ENCODE peak calls at places on chromosomes 16 and 17, in eight cellular contexts. One of them, this sample, is unnamed.
A peak's percentile ranks its signal among the peaks of the same experiment; 100 is the strongest.

GRCh38 chr16:68574479-68574878 is 35.4 kb downstream of the ZFP90 start:
- DNase-seq in neural progenitor cell: no peak
- DNase-seq in naive thymus-derived CD4-positive, alpha-beta T cell: no peak
- DNase-seq in stomach: no peak
- DNase-seq in GM23248: no peak
- DNase-seq in tibial nerve: no peak
- DNase-seq in CD8-positive, alpha-beta memory T cell: no peak
- DNase-seq in pancreas: no peak
- DNase-seq in this sample: no peak

GRCh38 chr16:49833055-49833454 is 22.9 kb downstream of the ZNF423 start:
- DNase-seq in neural progenitor cell: no peak
- DNase-seq in naive thymus-derived CD4-positive, alpha-beta T cell: no peak
- DNase-seq in stomach: no peak
- DNase-seq in GM23248: peak; percentile 6
- DNase-seq in tibial nerve: peak; percentile 67
- DNase-seq in CD8-positive, alpha-beta memory T cell: no peak
- DNase-seq in pancreas: no peak
- DNase-seq in this sample: no peak

GRCh38 chr17:11693284-11693683 is 95.0 kb downstream of the DNAH9 start:
- DNase-seq in neural progenitor cell: no peak
- DNase-seq in naive thymus-derived CD4-positive, alpha-beta T cell: no peak
- DNase-seq in stomach: no peak
- DNase-seq in GM23248: no peak
- DNase-seq in tibial nerve: no peak
- DNase-seq in CD8-positive, alpha-beta memory T cell: no peak
- DNase-seq in pancreas: no peak
- DNase-seq in this sample: no peak

GRCh38 chr17:67266496-67266895 is 21.5 kb upstream of the HELZ start:
- DNase-seq in neural progenitor cell: no peak
- DNase-seq in naive thymus-derived CD4-positive, alpha-beta T cell: no peak
- DNase-seq in stomach: no peak
- DNase-seq in GM23248: no peak
- DNase-seq in tibial nerve: no peak
- DNase-seq in CD8-positive, alpha-beta memory T cell: no peak
- DNase-seq in pancreas: peak; percentile 8
- DNase-seq in this sample: peak; percentile 15

GRCh38 chr16:88764913-88765349 is 20.1 kb downstream of the PIEZO1 start:
- DNase-seq in neural progenitor cell: no peak
- DNase-seq in naive thymus-derived CD4-positive, alpha-beta T cell: no peak
- DNase-seq in stomach: no peak
- DNase-seq in GM23248: peak; percentile 36
- DNase-seq in tibial nerve: no peak
- DNase-seq in CD8-positive, alpha-beta memory T cell: no peak
- DNase-seq in pancreas: no peak
- DNase-seq in this sample: peak; percentile 90

GRCh38 chr16:17155936-17156335 is 314.8 kb downstream of the XYLT1 start:
- DNase-seq in neural progenitor cell: no peak
- DNase-seq in naive thymus-derived CD4-positive, alpha-beta T cell: no peak
- DNase-seq in stomach: no peak
- DNase-seq in GM23248: no peak
- DNase-seq in tibial nerve: no peak
- DNase-seq in CD8-positive, alpha-beta memory T cell: no peak
- DNase-seq in pancreas: no peak
- DNase-seq in this sample: no peak

GRCh38 chr16:71499775-71500364 is 10.7 kb upstream of the ZNF19 start:
- DNase-seq in neural progenitor cell: peak; percentile 72
- DNase-seq in naive thymus-derived CD4-positive, alpha-beta T cell: peak; percentile 24
- DNase-seq in stomach: no peak
- DNase-seq in GM23248: peak; percentile 71
- DNase-seq in tibial nerve: peak; percentile 53
- DNase-seq in CD8-positive, alpha-beta memory T cell: no peak
- DNase-seq in pancreas: no peak
- DNase-seq in this sample: no peak

GRCh38 chr17:77302682-77303081 is 161.9 kb downstream of the SEC14L1 start:
- DNase-seq in neural progenitor cell: no peak
- DNase-seq in naive thymus-derived CD4-positive, alpha-beta T cell: no peak
- DNase-seq in stomach: no peak
- DNase-seq in GM23248: no peak
- DNase-seq in tibial nerve: no peak
- DNase-seq in CD8-positive, alpha-beta memory T cell: no peak
- DNase-seq in pancreas: no peak
- DNase-seq in this sample: no peak

GRCh38 chr17:19755392-19755791 is 7.3 kb upstream of the ALDH3A1 start:
- DNase-seq in neural progenitor cell: no peak
- DNase-seq in naive thymus-derived CD4-positive, alpha-beta T cell: no peak
- DNase-seq in stomach: no peak
- DNase-seq in GM23248: no peak
- DNase-seq in tibial nerve: no peak
- DNase-seq in CD8-positive, alpha-beta memory T cell: no peak
- DNase-seq in pancreas: peak; percentile 37
- DNase-seq in this sample: no peak

GRCh38 chr16:9302102-9302501 is 210.7 kb downstream of the HAPSTR1 start:
- DNase-seq in neural progenitor cell: no peak
- DNase-seq in naive thymus-derived CD4-positive, alpha-beta T cell: no peak
- DNase-seq in stomach: no peak
- DNase-seq in GM23248: no peak
- DNase-seq in tibial nerve: no peak
- DNase-seq in CD8-positive, alpha-beta memory T cell: no peak
- DNase-seq in pancreas: peak; percentile 80
- DNase-seq in this sample: no peak

GRCh38 chr17:34756670-34757021 is 177.3 kb downstream of the TMEM132E start:
- DNase-seq in neural progenitor cell: no peak
- DNase-seq in naive thymus-derived CD4-positive, alpha-beta T cell: no peak
- DNase-seq in stomach: no peak
- DNase-seq in GM23248: peak; percentile 55
- DNase-seq in tibial nerve: no peak
- DNase-seq in CD8-positive, alpha-beta memory T cell: no peak
- DNase-seq in pancreas: no peak
- DNase-seq in this sample: no peak

GRCh38 chr17:2710075-2710803 is 1.3 kb downstream of the CLUH start:
- DNase-seq in neural progenitor cell: no peak
- DNase-seq in naive thymus-derived CD4-positive, alpha-beta T cell: no peak
- DNase-seq in stomach: no peak
- DNase-seq in GM23248: peak; percentile 47
- DNase-seq in tibial nerve: no peak
- DNase-seq in CD8-positive, alpha-beta memory T cell: no peak
- DNase-seq in pancreas: no peak
- DNase-seq in this sample: peak; percentile 57

GRCh38 chr16:4380131-4381063 is 8.7 kb downstream of the VASN start:
- DNase-seq in neural progenitor cell: no peak
- DNase-seq in naive thymus-derived CD4-positive, alpha-beta T cell: no peak
- DNase-seq in stomach: no peak
- DNase-seq in GM23248: peak; percentile 73
- DNase-seq in tibial nerve: no peak
- DNase-seq in CD8-positive, alpha-beta memory T cell: no peak
- DNase-seq in pancreas: no peak
- DNase-seq in this sample: no peak

GRCh38 chr16:4377573-4378146 is 6.0 kb downstream of the VASN start:
- DNase-seq in neural progenitor cell: peak; percentile 40
- DNase-seq in naive thymus-derived CD4-positive, alpha-beta T cell: no peak
- DNase-seq in stomach: peak; percentile 53
- DNase-seq in GM23248: peak; percentile 70
- DNase-seq in tibial nerve: no peak
- DNase-seq in CD8-positive, alpha-beta memory T cell: no peak
- DNase-seq in pancreas: no peak
- DNase-seq in this sample: no peak

GRCh38 chr16:4376820-4377572 is 5.3 kb downstream of the VASN start:
- DNase-seq in neural progenitor cell: no peak
- DNase-seq in naive thymus-derived CD4-positive, alpha-beta T cell: no peak
- DNase-seq in stomach: no peak
- DNase-seq in GM23248: no peak
- DNase-seq in tibial nerve: no peak
- DNase-seq in CD8-positive, alpha-beta memory T cell: no peak
- DNase-seq in pancreas: no peak
- DNase-seq in this sample: no peak

GRCh38 chr16:4378202-4378666 is 6.6 kb downstream of the VASN start:
- DNase-seq in neural progenitor cell: no peak
- DNase-seq in naive thymus-derived CD4-positive, alpha-beta T cell: no peak
- DNase-seq in stomach: no peak
- DNase-seq in GM23248: peak; percentile 88
- DNase-seq in tibial nerve: no peak
- DNase-seq in CD8-positive, alpha-beta memory T cell: no peak
- DNase-seq in pancreas: no peak
- DNase-seq in this sample: no peak

DNA sequence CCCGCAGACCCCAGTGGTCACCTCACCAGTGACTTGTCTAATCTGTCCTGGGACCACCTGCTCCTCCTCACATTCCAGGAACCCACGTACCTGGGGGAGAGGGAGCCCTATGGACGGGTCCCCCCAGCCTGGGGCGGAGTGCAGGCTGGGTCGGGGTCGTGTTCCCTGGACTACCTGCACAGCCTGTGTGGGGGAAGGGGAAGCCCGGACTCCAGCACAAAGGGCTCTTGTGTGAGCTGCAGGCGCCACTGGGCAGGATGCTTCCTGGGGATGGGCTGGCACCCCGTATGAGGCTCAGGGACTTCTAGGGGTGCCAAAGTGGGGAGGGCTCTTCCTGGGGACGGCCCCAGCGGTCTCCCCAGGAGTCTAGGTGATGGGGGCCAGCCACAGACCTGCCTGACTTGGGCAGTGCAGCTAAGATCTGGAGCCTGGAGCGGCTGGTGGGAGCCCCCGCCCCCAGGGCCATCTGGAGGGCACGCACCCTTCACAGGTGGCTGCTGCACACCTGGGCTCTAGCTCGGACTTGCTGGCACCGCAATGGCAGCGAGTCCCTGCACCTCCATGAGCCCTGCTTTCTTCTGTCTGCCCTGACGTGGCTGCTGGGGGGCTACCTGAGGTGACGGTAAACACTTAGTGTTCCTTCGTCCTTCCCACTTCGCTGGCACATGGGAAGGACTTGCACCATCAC is 7.5 kb downstream of the VASN start:
- DNase-seq in neural progenitor cell: no peak
- DNase-seq in naive thymus-derived CD4-positive, alpha-beta T cell: no peak
- DNase-seq in stomach: no peak
- DNase-seq in GM23248: no peak
- DNase-seq in tibial nerve: no peak
- DNase-seq in CD8-positive, alpha-beta memory T cell: no peak
- DNase-seq in pancreas: no peak
- DNase-seq in this sample: no peak
- H3K4me1 ChIP-seq in neural progenitor cell: peaks cover 31% of the 10 kb centered on the region
- H3K4me1 ChIP-seq in naive thymus-derived CD4-positive, alpha-beta T cell: no peaks in the 10 kb centered on the region
- H3K4me1 ChIP-seq in stomach: peaks cover 58% of the 10 kb centered on the region
- H3K4me1 ChIP-seq in GM23248: peaks cover 72% of the 10 kb centered on the region
- H3K4me1 ChIP-seq in tibial nerve: no peaks in the 10 kb centered on the region
- H3K4me1 ChIP-seq in CD8-positive, alpha-beta memory T cell: no peaks in the 10 kb centered on the region
- H3K4me1 ChIP-seq in pancreas: no peaks in the 10 kb centered on the region
- H3K4me1 ChIP-seq in this sample: peaks cover 39% of the 10 kb centered on the region

GRCh38 chr17:78735832-78736525 is 46.1 kb downstream of the CYTH1 start:
- DNase-seq in neural progenitor cell: no peak
- DNase-seq in naive thymus-derived CD4-positive, alpha-beta T cell: no peak
- DNase-seq in stomach: no peak
- DNase-seq in GM23248: peak; percentile 47
- DNase-seq in tibial nerve: no peak
- DNase-seq in CD8-positive, alpha-beta memory T cell: no peak
- DNase-seq in pancreas: no peak
- DNase-seq in this sample: no peak
- H3K4me1 ChIP-seq in neural progenitor cell: peaks cover 11% of the 10 kb centered on the region
- H3K4me1 ChIP-seq in naive thymus-derived CD4-positive, alpha-beta T cell: peaks cover 76% of the 10 kb centered on the region
- H3K4me1 ChIP-seq in stomach: peaks cover 36% of the 10 kb centered on the region
- H3K4me1 ChIP-seq in GM23248: peaks cover 31% of the 10 kb centered on the region
- H3K4me1 ChIP-seq in tibial nerve: no peaks in the 10 kb centered on the region
- H3K4me1 ChIP-seq in CD8-positive, alpha-beta memory T cell: peaks cover 91% of the 10 kb centered on the region
- H3K4me1 ChIP-seq in pancreas: no peaks in the 10 kb centered on the region
- H3K4me1 ChIP-seq in this sample: peaks cover 50% of the 10 kb centered on the region

GRCh38 chr17:4345569-4345968 is 20.9 kb downstream of the UBE2G1 start:
- DNase-seq in neural progenitor cell: no peak
- DNase-seq in naive thymus-derived CD4-positive, alpha-beta T cell: no peak
- DNase-seq in stomach: no peak
- DNase-seq in GM23248: no peak
- DNase-seq in tibial nerve: no peak
- DNase-seq in CD8-positive, alpha-beta memory T cell: no peak
- DNase-seq in pancreas: no peak
- DNase-seq in this sample: no peak

GRCh38 chr17:4340914-4341615 is 25.4 kb downstream of the UBE2G1 start:
- DNase-seq in neural progenitor cell: no peak
- DNase-seq in naive thymus-derived CD4-positive, alpha-beta T cell: no peak
- DNase-seq in stomach: no peak
- DNase-seq in GM23248: peak; percentile 78
- DNase-seq in tibial nerve: no peak
- DNase-seq in CD8-positive, alpha-beta memory T cell: no peak
- DNase-seq in pancreas: no peak
- DNase-seq in this sample: no peak

GRCh38 chr17:4344926-4345325 is 21.5 kb downstream of the UBE2G1 start:
- DNase-seq in neural progenitor cell: no peak
- DNase-seq in naive thymus-derived CD4-positive, alpha-beta T cell: no peak
- DNase-seq in stomach: no peak
- DNase-seq in GM23248: no peak
- DNase-seq in tibial nerve: no peak
- DNase-seq in CD8-positive, alpha-beta memory T cell: no peak
- DNase-seq in pancreas: no peak
- DNase-seq in this sample: no peak

GRCh38 chr17:4342535-4342934 is 23.9 kb downstream of the UBE2G1 start:
- DNase-seq in neural progenitor cell: no peak
- DNase-seq in naive thymus-derived CD4-positive, alpha-beta T cell: no peak
- DNase-seq in stomach: no peak
- DNase-seq in GM23248: no peak
- DNase-seq in tibial nerve: no peak
- DNase-seq in CD8-positive, alpha-beta memory T cell: no peak
- DNase-seq in pancreas: no peak
- DNase-seq in this sample: no peak

GRCh38 chr17:4341616-4341977 is 24.9 kb downstream of the UBE2G1 start:
- DNase-seq in neural progenitor cell: no peak
- DNase-seq in naive thymus-derived CD4-positive, alpha-beta T cell: no peak
- DNase-seq in stomach: no peak
- DNase-seq in GM23248: no peak
- DNase-seq in tibial nerve: no peak
- DNase-seq in CD8-positive, alpha-beta memory T cell: no peak
- DNase-seq in pancreas: no peak
- DNase-seq in this sample: no peak
- H3K4me1 ChIP-seq in neural progenitor cell: peaks cover 12% of the 10 kb centered on the region
- H3K4me1 ChIP-seq in naive thymus-derived CD4-positive, alpha-beta T cell: no peaks in the 10 kb centered on the region
- H3K4me1 ChIP-seq in stomach: peaks cover 23% of the 10 kb centered on the region
- H3K4me1 ChIP-seq in GM23248: peaks cover 30% of the 10 kb centered on the region
- H3K4me1 ChIP-seq in tibial nerve: no peaks in the 10 kb centered on the region
- H3K4me1 ChIP-seq in CD8-positive, alpha-beta memory T cell: peaks cover 28% of the 10 kb centered on the region
- H3K4me1 ChIP-seq in pancreas: no peaks in the 10 kb centered on the region
- H3K4me1 ChIP-seq in this sample: peaks cover 14% of the 10 kb centered on the region

DNA sequence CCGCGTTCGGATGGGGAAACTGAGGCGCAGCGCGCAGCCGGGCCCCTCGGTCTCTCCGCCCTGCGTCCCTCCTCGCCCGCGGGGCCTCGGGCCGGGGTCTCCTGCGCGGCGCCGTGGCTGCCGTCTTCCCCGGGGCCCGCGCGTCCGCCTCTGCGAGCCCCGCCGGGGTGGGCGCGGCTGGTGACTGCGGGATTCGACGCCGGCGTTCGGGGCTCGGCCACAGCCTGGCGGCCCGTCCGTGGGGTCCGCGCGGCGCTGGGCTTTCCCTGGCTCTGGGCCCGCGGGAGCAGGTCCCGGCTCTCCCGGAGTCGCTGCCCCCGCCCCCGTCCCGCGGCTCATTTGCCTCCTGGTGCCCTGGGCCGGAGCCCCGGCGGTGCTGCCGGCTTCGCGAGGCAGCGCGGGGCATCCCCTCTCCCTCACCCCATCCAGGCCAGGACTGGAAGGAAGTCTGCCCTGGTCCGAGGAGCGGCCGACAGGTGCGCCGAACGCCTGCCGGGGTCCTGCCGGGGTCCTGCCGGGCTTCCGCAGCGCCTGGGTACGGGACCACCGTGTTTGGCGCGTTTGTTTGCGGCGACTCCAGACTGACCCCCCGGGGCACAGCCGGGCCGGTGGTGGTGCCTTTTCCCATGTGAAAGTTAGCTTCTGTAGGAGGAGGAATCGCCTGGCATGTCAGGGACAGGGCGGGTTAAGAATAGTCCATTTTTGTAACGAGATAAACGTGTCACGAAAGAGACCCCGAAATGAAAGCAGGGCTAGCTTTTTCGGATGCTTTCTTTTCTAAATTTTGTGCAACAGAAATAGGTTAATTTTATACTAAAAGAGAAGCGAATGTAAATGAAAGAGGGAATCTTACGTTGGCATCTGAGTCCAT is 671 bp downstream of the CHMP6 start:
- DNase-seq in neural progenitor cell: peak; percentile 57
- DNase-seq in naive thymus-derived CD4-positive, alpha-beta T cell: no peak
- DNase-seq in stomach: no peak
- DNase-seq in GM23248: peak; percentile 50
- DNase-seq in tibial nerve: no peak
- DNase-seq in CD8-positive, alpha-beta memory T cell: no peak
- DNase-seq in pancreas: peak; percentile 67
- DNase-seq in this sample: peak; percentile 67
- H3K4me1 ChIP-seq in neural progenitor cell: peaks cover 6% of the 10 kb centered on the region
- H3K4me1 ChIP-seq in naive thymus-derived CD4-positive, alpha-beta T cell: peaks cover 14% of the 10 kb centered on the region
- H3K4me1 ChIP-seq in stomach: peaks cover 43% of the 10 kb centered on the region
- H3K4me1 ChIP-seq in GM23248: peaks cover 14% of the 10 kb centered on the region
- H3K4me1 ChIP-seq in tibial nerve: no peaks in the 10 kb centered on the region
- H3K4me1 ChIP-seq in CD8-positive, alpha-beta memory T cell: peaks cover 35% of the 10 kb centered on the region
- H3K4me1 ChIP-seq in pancreas: peaks cover 8% of the 10 kb centered on the region
- H3K4me1 ChIP-seq in this sample: peaks cover 29% of the 10 kb centered on the region